ENCODE peak calls at places on chromosome 2, in ten cellular contexts. S, Y, H, J, K, Z, U, D, C and I are unnamed samples.

GRCh38 chr2:40228296-40228695 is 223.6 kb downstream of the SLC8A1 start:
- DNase-seq in S (no peak), J (no peak), Z (no peak), U (no peak), C (no peak), Y (no peak), K (no peak), H (no peak), D (no peak), I (no peak)

GRCh38 chr2:9230881-9231280 is 24.3 kb downstream of the ASAP2 start:
- DNase-seq in Z (no peak), H (peak; percentile 40), C (no peak), U (no peak), D (no peak), S (no peak), K (no peak), Y (no peak), J (no peak), I (no peak)

GRCh38 chr2:10536569-10537133 is 88.5 kb upstream of the ODC1 start:
- DNase-seq in C (no peak), U (no peak), H (no peak), Z (no peak), S (no peak), J (no peak), K (no peak), D (no peak), Y (no peak), I (no peak)

GRCh38 chr2:233162770-233163169 is 88.7 kb upstream of the ATG16L1 start:
- DNase-seq in J (no peak), Y (no peak), S (no peak), C (no peak), H (no peak), U (no peak), D (no peak), Z (no peak), K (no peak), I (no peak)

GRCh38 chr2:18684202-18685040 is 95.1 kb upstream of the NT5C1B start:
- DNase-seq in S (no peak), D (peak; percentile 60), K (no peak), H (peak; percentile 54), Z (no peak), J (no peak), U (no peak), C (no peak), Y (no peak), I (no peak)

GRCh38 chr2:86649119-86649947 is 25.7 kb upstream of the RNF103 start:
- DNase-seq in D (no peak), U (no peak), H (no peak), Z (no peak), K (no peak), S (no peak), J (no peak), C (no peak), Y (no peak), I (no peak)

GRCh38 chr2:136932700-136933099 is 167.4 kb downstream of the THSD7B start:
- DNase-seq in U (no peak), Z (no peak), Y (no peak), H (no peak), C (no peak), J (no peak), S (peak; percentile 68), D (peak; percentile 5), K (no peak), I (no peak)

GRCh38 chr2:30631051-30631671 is 176.1 kb downstream of the CAPN13 start:
- DNase-seq in C (no peak), H (no peak), Y (no peak), S (no peak), U (no peak), J (no peak), Z (no peak), D (no peak), K (no peak), I (no peak)

GRCh38 chr2:84781942-84782716 is 98.8 kb downstream of the TRABD2A start:
- DNase-seq in C (peak; percentile 17), Y (no peak), H (no peak), U (peak; percentile 33), K (peak; percentile 75), S (no peak), Z (peak; percentile 52), D (no peak), J (no peak), I (no peak)

GRCh38 chr2:63735263-63735662 is 106.4 kb upstream of the UGP2 start:
- DNase-seq in J (no peak), C (no peak), U (no peak), Z (no peak), K (no peak), D (peak; percentile 38), H (peak; percentile 16), Y (no peak), S (no peak), I (no peak)

GRCh38 chr2:48199076-48199475 is 292.8 kb upstream of the FBXO11 start:
- DNase-seq in K (no peak), Z (no peak), D (no peak), Y (no peak), J (no peak), H (no peak), U (no peak), S (peak; percentile 34), C (no peak), I (no peak)

GRCh38 chr2:29382486-29382885 is 267.3 kb downstream of the CLIP4 start:
- DNase-seq in S (peak; percentile 82), K (no peak), U (no peak), H (no peak), Y (no peak), D (peak; percentile 19), J (no peak), Z (no peak), C (no peak), I (no peak)

GRCh38 chr2:120883607-120884405 is 148.1 kb downstream of the GLI2 start:
- DNase-seq in U (no peak), D (no peak), Y (no peak), Z (no peak), K (no peak), J (no peak), H (no peak), S (no peak), C (no peak), I (no peak)

GRCh38 chr2:241739651-241740050 is 5.2 kb downstream of the D2HGDH start:
- DNase-seq in K (peak; percentile 82), J (no peak), U (peak; percentile 12), H (peak; percentile 22), Y (no peak), C (no peak), D (peak; percentile 14), Z (peak; percentile 31), S (no peak), I (no peak)